ENCODE peak calls at places on chromosomes 6 and 20, in six cellular contexts. F, O, I, H, J and D are unnamed samples.

GRCh38 chr20:51487076-51487475 is 55.4 kb downstream of the NFATC2 start:
- DNase-seq in J (no peak), H (no peak), O (no peak), F (no peak), I (no peak), D (no peak)

GRCh38 chr6:55772730-55773129 is 102.7 kb downstream of the BMP5 start:
- DNase-seq in O (no peak), F (no peak), H (no peak), J (no peak), I (no peak), D (no peak)

GRCh38 chr6:56282391-56282790 is 35.0 kb upstream of the COL21A1 start:
- DNase-seq in H (no peak), F (no peak), J (no peak), I (no peak), O (no peak), D (no peak)

GRCh38 chr20:20206788-20207187 is 154.5 kb downstream of the CFAP61 start:
- DNase-seq in O (no peak), I (no peak), F (no peak), J (no peak), H (no peak), D (no peak)

GRCh38 chr6:12233693-12234551 is 56.2 kb upstream of the EDN1 start:
- DNase-seq in O (peak; percentile 28), J (peak; percentile 39), F (peak; percentile 27), I (peak; percentile 63), H (no peak), D (peak; percentile 54)

GRCh38 chr20:19552144-19552895 is 205.7 kb upstream of the RIN2 start:
- DNase-seq in J (peak; percentile 49), I (no peak), F (peak; percentile 81), O (no peak), H (no peak), D (no peak)

GRCh38 chr6:21137708-21138358 is 455.7 kb upstream of the SOX4 start:
- DNase-seq in O (no peak), I (no peak), J (no peak), H (no peak), F (no peak), D (no peak)

GRCh38 chr6:40931927-40932326 is 107.1 kb downstream of the UNC5CL start:
- DNase-seq in O (peak; percentile 48), F (no peak), J (no peak), I (no peak), H (no peak), D (no peak)

GRCh38 chr6:16227605-16228004 is 10.8 kb upstream of the GMPR start:
- DNase-seq in I (no peak), F (peak; percentile 46), J (no peak), H (no peak), O (no peak), D (no peak)

GRCh38 chr20:53547664-53548239 is 45.9 kb downstream of the ZNF217 start:
- DNase-seq in H (peak; percentile 37), I (peak; percentile 42), J (peak; percentile 33), O (peak; percentile 38), F (peak; percentile 25), D (peak; percentile 44)

GRCh38 chr6:169190144-169190584 is 63.5 kb downstream of the THBS2 start:
- DNase-seq in J (no peak), O (no peak), H (no peak), I (no peak), F (peak; percentile 24), D (no peak)

GRCh38 chr20:24965065-24965919 is 16.2 kb downstream of the CST7 start:
- DNase-seq in I (no peak), O (no peak), J (no peak), F (no peak), H (no peak), D (no peak)

GRCh38 chr6:165573671-165574070 is 89.4 kb downstream of the PDE10A start:
- DNase-seq in O (no peak), I (peak; percentile 16), J (peak; percentile 60), H (no peak), F (peak; percentile 73), D (no peak)

GRCh38 chr20:10555865-10556308 is 117.9 kb downstream of the JAG1 start:
- DNase-seq in I (no peak), F (no peak), H (no peak), O (no peak), J (no peak), D (no peak)

GRCh38 chr20:60812561-60812960 is 439.5 kb upstream of the CDH4 start:
- DNase-seq in I (no peak), H (no peak), J (no peak), O (no peak), F (peak; percentile 56), D (no peak)

GRCh38 chr6:34315780-34316179 is 67.0 kb upstream of the SMIM29 start:
- DNase-seq in O (no peak), J (no peak), I (no peak), H (no peak), F (no peak), D (no peak)

GRCh38 chr6:119313937-119314893 is 35.3 kb downstream of the MAN1A1 start:
- DNase-seq in J (no peak), H (no peak), F (no peak), O (no peak), I (no peak), D (no peak)

GRCh38 chr6:14784596-14785360 is 461.1 kb upstream of the JARID2 start:
- DNase-seq in F (no peak), I (no peak), H (no peak), J (no peak), O (no peak), D (no peak)

GRCh38 chr6:70479236-70479635 is 65.9 kb downstream of the FAM135A start:
- DNase-seq in J (no peak), F (no peak), O (no peak), I (no peak), H (no peak), D (no peak)

GRCh38 chr6:64238071-64238470 is 602.5 kb downstream of the PHF3 start:
- DNase-seq in H (no peak), I (no peak), O (no peak), J (no peak), F (no peak), D (no peak)

GRCh38 chr20:22312744-22313346 is 271.5 kb downstream of the FOXA2 start:
- DNase-seq in J (peak; percentile 31), F (peak; percentile 36), O (no peak), H (no peak), I (peak; percentile 23), D (no peak)

DNA sequence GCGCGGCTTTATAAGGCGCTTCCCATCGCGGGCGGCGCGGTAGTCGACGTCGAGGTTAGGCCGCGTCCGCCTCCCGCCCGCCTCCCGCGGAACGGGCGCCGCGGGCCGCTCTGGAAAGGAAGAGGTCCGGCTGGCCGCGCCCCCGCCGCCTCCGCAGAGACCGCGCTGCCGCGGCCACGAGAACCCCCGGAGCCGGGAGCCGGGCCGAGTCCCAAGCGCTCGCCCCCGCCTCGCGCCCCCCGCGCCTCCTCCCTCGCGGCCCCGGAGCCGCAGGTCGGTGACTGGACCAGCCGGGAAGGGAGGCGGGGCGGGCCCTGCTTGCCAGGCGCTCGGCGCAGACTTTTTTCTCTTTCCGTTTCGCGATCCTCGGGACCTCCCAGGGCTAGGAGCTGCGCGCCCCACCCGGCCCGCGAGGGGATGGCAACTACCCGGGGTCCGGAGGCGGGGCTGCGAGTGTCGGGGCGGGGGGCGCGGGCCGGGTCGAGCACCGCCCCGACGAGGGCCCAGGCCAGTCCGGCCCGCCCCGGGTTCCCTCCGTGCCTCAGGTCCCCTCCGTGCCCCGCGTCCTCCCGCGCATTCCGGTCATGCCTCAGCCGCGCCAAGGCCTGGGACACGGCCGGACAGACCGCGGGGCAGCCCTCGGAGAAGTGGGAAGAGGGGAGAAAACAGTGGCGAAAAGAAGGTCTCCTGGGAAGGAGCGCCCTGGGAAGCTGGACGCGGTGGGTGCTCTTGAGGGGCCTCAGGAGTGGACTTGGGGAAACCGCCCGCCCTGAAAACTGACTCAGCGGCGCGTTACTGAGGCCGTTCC is 421 bp upstream of the PXDC1 start:
- DNase-seq in J (peak; percentile 80), I (peak; percentile 24), O (peak; percentile 91), F (peak; percentile 95), H (peak; percentile 79), D (peak; percentile 58)
- TF ChIP-seq POLR2A in J (no peak), I (no peak), O (peak; percentile 18), F (peak; percentile 83), H (no peak), D (no peak)

DNA sequence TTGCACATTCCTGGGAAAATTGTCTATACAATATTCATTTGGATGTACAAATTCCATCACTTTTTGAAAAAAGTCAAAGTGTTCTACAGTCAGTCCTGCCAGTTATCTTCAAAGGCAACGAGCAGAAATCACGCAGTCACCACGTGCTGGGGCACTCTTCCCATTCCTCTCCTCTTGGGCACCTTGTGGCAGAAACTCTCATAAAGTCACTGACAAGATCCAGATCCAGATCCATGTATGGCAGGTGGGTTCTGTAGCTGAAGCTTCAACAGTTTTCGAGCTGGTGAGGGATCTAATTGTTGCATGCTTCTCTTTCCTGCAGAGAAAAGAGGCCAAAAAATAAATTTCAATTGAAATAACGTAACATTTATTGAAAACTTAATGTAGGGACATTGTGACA is 6.7 kb upstream of the NDRG3 start:
- DNase-seq in O (no peak), J (no peak), H (no peak), I (no peak), F (no peak), D (no peak)
- TF ChIP-seq POLR2A in O (no peak), J (no peak), H (no peak), I (no peak), F (no peak), D (no peak)

DNA sequence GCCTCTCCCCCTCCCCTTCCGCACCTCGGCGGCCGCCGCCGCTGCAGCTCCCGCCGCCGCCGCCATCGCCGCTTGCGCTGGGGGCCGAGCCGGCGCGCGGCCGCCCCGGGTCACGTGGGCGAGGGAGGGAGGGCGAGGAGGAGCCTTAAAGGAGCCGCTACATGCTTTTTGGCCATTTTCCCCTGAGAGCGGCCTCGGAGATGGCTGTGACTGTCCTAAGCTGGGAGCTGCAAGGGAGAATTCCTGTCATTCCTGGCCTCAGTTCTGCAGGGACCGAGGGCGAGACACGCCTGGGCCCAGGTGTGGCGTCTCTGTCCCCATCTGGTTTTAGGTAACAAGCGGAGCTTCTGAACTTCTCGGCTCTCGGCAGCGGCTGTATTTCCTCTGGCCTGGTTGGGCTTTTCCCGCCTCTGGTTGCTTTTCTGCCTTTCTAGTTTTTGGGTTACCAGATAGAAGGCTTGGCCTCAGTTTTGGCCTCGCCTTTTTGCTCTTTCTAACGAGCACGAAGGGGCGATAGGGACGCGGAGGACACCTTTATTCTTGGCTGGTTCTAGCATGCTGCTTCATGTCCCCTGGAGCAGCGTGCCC is at the start of gene EHMT2:
- DNase-seq in J (peak; percentile 85), O (peak; percentile 79), F (peak; percentile 81), I (peak; percentile 46), H (peak; percentile 88), D (peak; percentile 89)
- TF ChIP-seq POLR2A in J (no peak), O (peak; percentile 46), F (no peak), I (peak; percentile 49), H (no peak), D (peak; percentile 81)

DNA sequence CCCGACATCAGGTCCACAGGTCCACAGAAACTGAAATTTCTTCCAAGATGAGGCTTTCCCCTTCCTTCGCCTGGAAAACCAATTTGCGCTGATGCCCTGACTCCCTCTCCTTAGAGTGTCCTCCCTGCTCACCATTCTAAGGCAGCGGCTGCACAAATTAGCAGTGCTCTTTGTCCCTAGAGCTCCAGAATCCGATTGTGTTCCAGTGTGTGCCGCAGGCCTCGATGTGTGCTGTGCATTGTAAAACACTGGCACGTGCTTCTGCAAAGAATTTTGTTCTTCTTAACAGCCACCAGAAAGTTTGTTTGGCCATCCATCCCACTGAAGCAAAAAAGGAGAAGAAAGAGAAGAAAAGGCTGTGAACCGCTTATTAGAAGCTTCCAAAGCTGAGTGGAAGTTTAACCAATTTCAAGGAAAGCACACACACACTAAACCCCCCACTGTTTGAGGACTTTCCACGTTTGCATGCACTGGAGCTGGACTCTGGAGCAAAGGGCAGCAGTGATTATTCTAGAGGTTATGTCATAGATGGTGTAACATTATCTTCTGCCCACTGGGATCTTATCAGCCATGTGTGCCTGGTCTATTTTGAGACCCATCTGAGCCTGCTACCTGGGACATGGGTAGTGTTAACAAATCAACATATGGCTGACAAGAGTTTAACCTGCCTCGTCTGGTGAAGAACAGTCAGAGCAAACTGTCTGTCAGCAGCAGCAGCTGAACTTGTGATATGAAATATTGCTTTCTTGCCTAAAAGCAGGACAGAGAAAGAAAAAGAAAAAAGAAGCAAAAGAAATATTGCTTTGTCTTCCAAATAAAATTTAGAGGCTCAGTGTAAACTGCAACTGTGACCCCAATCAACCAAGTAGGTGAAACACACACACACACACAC is 64.9 kb upstream of the RREB1 start:
- DNase-seq in F (no peak), O (no peak), H (no peak), I (no peak), J (no peak), D (peak; percentile 46)
- TF ChIP-seq POLR2A in F (no peak), O (no peak), H (no peak), I (no peak), J (no peak), D (no peak)